ENCODE peak calls at places on chromosomes 2 and 18, in four cellular contexts. One of them, this sample, is unnamed.

GRCh38 chr18:8865934-8866333 is 160.6 kb downstream of the MTCL1 start:
- DNase-seq in HEK293T: no peak
- DNase-seq in K562: no peak
- DNase-seq in GM12878: no peak
- DNase-seq in this sample: no peak

GRCh38 chr2:64586883-64587481 is 62.9 kb downstream of the AFTPH start:
- DNase-seq in HEK293T: peak
- DNase-seq in K562: peak
- DNase-seq in GM12878: no peak
- DNase-seq in this sample: peak

GRCh38 chr2:186570587-186570986 is 19.3 kb upstream of the ITGAV start:
- DNase-seq in HEK293T: no peak
- DNase-seq in K562: no peak
- DNase-seq in GM12878: no peak
- DNase-seq in this sample: peak

GRCh38 chr2:239308696-239309397 is 92.0 kb downstream of the HDAC4 start:
- DNase-seq in HEK293T: no peak
- DNase-seq in K562: no peak
- DNase-seq in GM12878: no peak
- DNase-seq in this sample: no peak

GRCh38 chr2:196322963-196323810 is 151.8 kb upstream of the STK17B start:
- DNase-seq in HEK293T: no peak
- DNase-seq in K562: no peak
- DNase-seq in GM12878: no peak
- DNase-seq in this sample: no peak

GRCh38 chr18:79818036-79818435 is 20.3 kb downstream of the KCNG2 start:
- DNase-seq in HEK293T: no peak
- DNase-seq in K562: no peak
- DNase-seq in GM12878: no peak
- DNase-seq in this sample: no peak

GRCh38 chr2:166453995-166454595 is 40.0 kb downstream of the SCN7A start:
- DNase-seq in HEK293T: no peak
- DNase-seq in K562: no peak
- DNase-seq in GM12878: no peak
- DNase-seq in this sample: no peak

GRCh38 chr2:46876741-46877384 is 38.7 kb downstream of the MCFD2 start:
- DNase-seq in HEK293T: peak
- DNase-seq in K562: peak
- DNase-seq in GM12878: no peak
- DNase-seq in this sample: peak

GRCh38 chr2:88254437-88255081 is 84.4 kb downstream of the THNSL2 start:
- DNase-seq in HEK293T: no peak
- DNase-seq in K562: no peak
- DNase-seq in GM12878: no peak
- DNase-seq in this sample: no peak

GRCh38 chr2:29336741-29337340 is 221.6 kb downstream of the CLIP4 start:
- DNase-seq in HEK293T: no peak
- DNase-seq in K562: no peak
- DNase-seq in GM12878: no peak
- DNase-seq in this sample: no peak

GRCh38 chr2:86037141-86037794 is 68.4 kb downstream of the POLR1A start:
- DNase-seq in HEK293T: no peak
- DNase-seq in K562: no peak
- DNase-seq in GM12878: no peak
- DNase-seq in this sample: no peak

GRCh38 chr2:86039963-86040655 is 65.6 kb downstream of the POLR1A start:
- DNase-seq in HEK293T: no peak
- DNase-seq in K562: no peak
- DNase-seq in GM12878: no peak
- DNase-seq in this sample: no peak

GRCh38 chr2:86037795-86038192 is 67.9 kb downstream of the POLR1A start:
- DNase-seq in HEK293T: no peak
- DNase-seq in K562: no peak
- DNase-seq in GM12878: no peak
- DNase-seq in this sample: no peak

GRCh38 chr2:86039178-86039962 is 66.3 kb downstream of the POLR1A start:
- DNase-seq in HEK293T: no peak
- DNase-seq in K562: no peak
- DNase-seq in GM12878: no peak
- DNase-seq in this sample: no peak

DNA sequence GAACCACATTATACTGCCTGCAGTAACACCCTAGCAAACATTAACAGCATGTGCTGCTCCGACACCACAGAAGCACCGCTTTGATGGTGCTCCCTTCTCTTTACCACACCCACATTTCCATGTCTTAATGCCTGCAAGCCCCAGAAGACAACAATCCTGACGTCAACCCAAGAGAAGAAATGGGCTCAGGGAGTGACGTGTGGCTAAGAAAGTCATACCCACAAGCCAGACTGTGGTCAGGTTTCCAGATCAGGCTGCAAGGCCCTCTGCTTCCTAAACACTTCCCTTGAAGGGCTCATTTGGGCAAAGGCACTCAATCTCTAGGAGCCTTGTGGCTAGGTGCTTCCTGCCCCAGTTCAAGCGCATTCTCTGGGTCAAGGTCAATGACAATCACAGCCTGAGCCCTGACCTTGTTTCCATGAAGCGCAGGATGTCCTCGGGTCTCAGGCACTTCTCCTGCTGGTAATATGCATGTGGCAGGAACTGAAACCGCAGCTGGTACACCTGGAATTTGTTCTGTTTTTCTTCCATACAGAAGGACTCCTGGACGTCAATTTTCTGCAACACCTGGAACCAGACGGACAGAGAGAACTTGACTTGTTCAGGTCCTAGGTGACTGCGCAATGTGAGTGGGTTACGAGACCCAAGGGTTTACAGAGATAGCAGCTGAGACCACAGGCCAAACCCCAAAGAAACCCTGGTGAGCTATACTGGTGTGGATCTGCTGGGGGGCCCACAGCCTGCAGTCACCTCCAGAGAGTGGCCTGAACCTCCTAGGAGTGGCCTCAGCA is 67.2 kb downstream of the POLR1A start:
- DNase-seq in HEK293T: no peak
- DNase-seq in K562: no peak
- DNase-seq in GM12878: no peak
- DNase-seq in this sample: no peak
- TF ChIP-seq FOXK2 in HEK293T: no peak
- TF ChIP-seq FOXK2 in K562: no peak
- TF ChIP-seq FOXK2 in GM12878: no peak
- TF ChIP-seq FOXK2 in this sample: no peak

DNA sequence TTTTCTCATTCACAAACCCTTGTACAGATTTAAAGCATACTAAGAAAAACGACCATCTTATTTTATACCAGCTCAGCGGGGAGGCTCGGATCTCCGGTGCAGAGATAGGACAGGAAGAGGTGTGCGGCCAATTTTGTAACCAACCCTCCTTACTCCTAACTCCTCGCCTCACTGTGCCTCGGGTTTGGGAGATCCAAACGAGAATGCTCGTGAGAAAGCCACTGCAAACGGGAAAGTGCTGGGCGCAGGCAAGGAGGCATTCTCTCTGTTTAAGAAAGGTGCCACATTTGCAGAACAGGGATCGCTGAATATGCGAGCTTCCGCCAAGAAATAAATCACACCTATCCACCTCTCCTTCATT is 1.1 kb downstream of the KDSR start:
- DNase-seq in HEK293T: no peak
- DNase-seq in K562: no peak
- DNase-seq in GM12878: no peak
- DNase-seq in this sample: no peak
- TF ChIP-seq FOXK2 in HEK293T: no peak
- TF ChIP-seq FOXK2 in K562: no peak
- TF ChIP-seq FOXK2 in GM12878: no peak
- TF ChIP-seq FOXK2 in this sample: no peak

GRCh38 chr2:63494100-63494499 is 94.2 kb downstream of the WDPCP start:
- DNase-seq in HEK293T: no peak
- DNase-seq in K562: no peak
- DNase-seq in GM12878: no peak
- DNase-seq in this sample: no peak
- TF ChIP-seq FOXK2 in HEK293T: no peak
- TF ChIP-seq FOXK2 in K562: no peak
- TF ChIP-seq FOXK2 in GM12878: no peak
- TF ChIP-seq FOXK2 in this sample: no peak

GRCh38 chr2:100820346-100821254 is 661 bp downstream of the NPAS2 start:
- DNase-seq in HEK293T: no peak
- DNase-seq in K562: no peak
- DNase-seq in GM12878: no peak
- DNase-seq in this sample: no peak
- TF ChIP-seq FOXK2 in HEK293T: no peak
- TF ChIP-seq FOXK2 in K562: no peak
- TF ChIP-seq FOXK2 in GM12878: no peak
- TF ChIP-seq FOXK2 in this sample: no peak

DNA sequence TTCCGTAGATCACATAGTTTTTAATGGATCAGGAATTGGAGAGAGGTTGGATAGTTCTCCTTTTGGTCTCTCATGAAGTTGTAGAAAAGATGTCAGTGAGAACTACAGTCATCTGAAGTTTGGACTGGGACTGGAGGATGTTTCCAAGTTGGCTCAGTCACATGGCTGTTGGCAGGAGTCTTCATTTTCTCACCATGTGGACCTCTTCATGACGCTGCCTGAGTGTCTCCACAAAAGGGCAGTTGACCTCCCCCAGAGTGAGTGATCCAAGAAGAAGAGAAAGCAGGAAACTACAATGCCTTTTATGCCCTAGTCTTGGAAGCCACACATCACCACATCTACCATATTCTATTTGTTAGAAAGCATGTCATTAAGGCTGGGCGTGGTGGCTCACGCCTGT is 171.7 kb downstream of the EPHA4 start:
- DNase-seq in HEK293T: no peak
- DNase-seq in K562: no peak
- DNase-seq in GM12878: no peak
- DNase-seq in this sample: no peak
- TF ChIP-seq FOXK2 in HEK293T: no peak
- TF ChIP-seq FOXK2 in K562: no peak
- TF ChIP-seq FOXK2 in GM12878: no peak
- TF ChIP-seq FOXK2 in this sample: no peak

DNA sequence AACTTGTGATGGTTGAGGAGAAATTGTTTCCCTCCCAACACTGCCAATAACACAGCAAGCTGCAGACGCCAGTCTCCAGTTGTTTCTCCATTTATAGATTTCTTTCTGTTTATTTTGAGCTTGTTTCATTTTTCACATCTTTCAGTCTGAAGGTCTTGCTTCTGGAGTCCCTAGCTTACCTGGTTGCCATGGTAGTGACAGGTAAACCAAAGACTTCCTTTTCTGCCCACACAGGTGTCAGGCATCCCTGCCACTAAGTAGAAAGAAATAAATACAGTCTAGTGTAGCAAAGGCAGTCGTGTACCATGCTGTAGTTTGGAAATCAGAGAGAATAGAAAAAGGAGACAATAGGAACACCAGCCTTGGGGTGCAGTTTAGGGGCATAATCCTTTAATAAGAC is 82.8 kb downstream of the MARCHF4 start:
- DNase-seq in HEK293T: no peak
- DNase-seq in K562: no peak
- DNase-seq in GM12878: no peak
- DNase-seq in this sample: no peak
- TF ChIP-seq FOXK2 in HEK293T: no peak
- TF ChIP-seq FOXK2 in K562: no peak
- TF ChIP-seq FOXK2 in GM12878: no peak
- TF ChIP-seq FOXK2 in this sample: no peak